ENCODE peak calls at places on chromosomes 16 and 17, in seven cellular contexts. W is CD8-positive, alpha-beta memory T cell; F is colonic mucosa; S is upper lobe of right lung; B is DND-41; L is CD8-positive, alpha-beta T cell; T is AG09309. H is an unnamed sample.
A peak's percentile ranks its signal among the peaks of the same experiment; 100 is the strongest.

GRCh38 chr16:31335431-31335830 is 19.5 kb upstream of the ITGAX start:
- DNase-seq in W (no peak), F (no peak), S (no peak), B (no peak), L (no peak), T (no peak), H (no peak)

GRCh38 chr17:4072487-4073157 is 70.2 kb downstream of the ZZEF1 start:
- DNase-seq in W (no peak), F (no peak), S (no peak), B (no peak), L (no peak), T (peak; percentile 41), H (no peak)

GRCh38 chr17:34797724-34798123 is 163.5 kb downstream of the CCT6B start:
- DNase-seq in W (no peak), F (no peak), S (no peak), B (peak; percentile 54), L (peak; percentile 18), T (no peak), H (peak; percentile 7)

GRCh38 chr17:6910987-6911603 is 79.6 kb upstream of the TEKT1 start:
- DNase-seq in W (peak; percentile 11), F (no peak), S (no peak), B (no peak), L (no peak), T (no peak), H (no peak)

GRCh38 chr16:15715221-15715620 is 65.2 kb downstream of the NDE1 start:
- DNase-seq in W (no peak), F (no peak), S (no peak), B (no peak), L (no peak), T (no peak), H (no peak)

GRCh38 chr16:27767971-27768591 is 218.1 kb downstream of the KATNIP start:
- DNase-seq in W (no peak), F (no peak), S (peak; percentile 23), B (no peak), L (no peak), T (no peak), H (no peak)

GRCh38 chr16:14455577-14455976 is 174.5 kb downstream of the PARN start:
- DNase-seq in W (no peak), F (no peak), S (no peak), B (no peak), L (no peak), T (no peak), H (no peak)

GRCh38 chr16:58345574-58346354 is 46.5 kb upstream of the GINS3 start:
- DNase-seq in W (no peak), F (no peak), S (no peak), B (no peak), L (no peak), T (no peak), H (no peak)

GRCh38 chr17:6548578-6549330 is 7.6 kb downstream of the PITPNM3 start:
- DNase-seq in W (no peak), F (no peak), S (no peak), B (peak; percentile 16), L (no peak), T (no peak), H (no peak)

GRCh38 chr17:63786961-63787711 is 13.2 kb downstream of the DDX42 start:
- DNase-seq in W (no peak), F (no peak), S (peak; percentile 26), B (no peak), L (no peak), T (no peak), H (no peak)

GRCh38 chr16:86087561-86088230 is 188.7 kb downstream of the IRF8 start:
- DNase-seq in W (no peak), F (no peak), S (peak; percentile 54), B (no peak), L (no peak), T (no peak), H (no peak)

GRCh38 chr17:17768415-17769088 is 68.2 kb downstream of the SREBF1 start:
- DNase-seq in W (no peak), F (no peak), S (no peak), B (no peak), L (no peak), T (no peak), H (no peak)

GRCh38 chr17:4555863-4556646 is 871 bp upstream of the MYBBP1A start:
- DNase-seq in W (no peak), F (no peak), S (peak; percentile 51), B (no peak), L (no peak), T (no peak), H (no peak)

GRCh38 chr17:40412880-40413279 is 4.8 kb downstream of the TOP2A start:
- DNase-seq in W (no peak), F (no peak), S (no peak), B (no peak), L (no peak), T (no peak), H (no peak)
- H3K4me3 ChIP-seq in W (no peak overlapping the region), F (no peak overlapping the region), S (no peak overlapping the region), B (no peak overlapping the region), L (no peak overlapping the region), T (no peak overlapping the region), H (no peak overlapping the region)

GRCh38 chr16:42069-42457 is 11.3 kb downstream of the POLR3K start:
- DNase-seq in W (no peak), F (no peak), S (no peak), B (no peak), L (no peak), T (no peak), H (no peak)

GRCh38 chr16:36336-36984 is 16.9 kb downstream of the POLR3K start:
- DNase-seq in W (no peak), F (no peak), S (no peak), B (no peak), L (no peak), T (no peak), H (no peak)

GRCh38 chr16:41439-42068 is 11.9 kb downstream of the POLR3K start:
- DNase-seq in W (no peak), F (no peak), S (no peak), B (no peak), L (no peak), T (no peak), H (no peak)

GRCh38 chr16:37511-37910 is 15.9 kb downstream of the POLR3K start:
- DNase-seq in W (no peak), F (no peak), S (no peak), B (no peak), L (no peak), T (no peak), H (no peak)

GRCh38 chr16:38941-39892 is 14.2 kb downstream of the POLR3K start:
- DNase-seq in W (peak; percentile 64), F (peak; percentile 81), S (no peak), B (peak; percentile 39), L (peak; percentile 46), T (no peak), H (no peak)
- H3K4me3 ChIP-seq in W (no peak overlapping the region), F (no peak overlapping the region), S (no peak overlapping the region), B (no peak overlapping the region), L (no peak overlapping the region), T (no peak overlapping the region), H (no peak overlapping the region)

GRCh38 chr17:13420294-13421277 is 181.1 kb downstream of the HS3ST3A1 start:
- DNase-seq in W (no peak), F (no peak), S (no peak), B (no peak), L (no peak), T (peak; percentile 71), H (peak; percentile 29)

GRCh38 chr17:13416748-13417363 is 184.9 kb downstream of the HS3ST3A1 start:
- DNase-seq in W (no peak), F (no peak), S (no peak), B (no peak), L (no peak), T (no peak), H (no peak)

GRCh38 chr17:13417551-13417950 is 184.2 kb downstream of the HS3ST3A1 start:
- DNase-seq in W (no peak), F (no peak), S (no peak), B (no peak), L (no peak), T (no peak), H (no peak)

GRCh38 chr17:13419676-13420075 is 182.1 kb downstream of the HS3ST3A1 start:
- DNase-seq in W (no peak), F (no peak), S (no peak), B (no peak), L (no peak), T (no peak), H (no peak)

DNA sequence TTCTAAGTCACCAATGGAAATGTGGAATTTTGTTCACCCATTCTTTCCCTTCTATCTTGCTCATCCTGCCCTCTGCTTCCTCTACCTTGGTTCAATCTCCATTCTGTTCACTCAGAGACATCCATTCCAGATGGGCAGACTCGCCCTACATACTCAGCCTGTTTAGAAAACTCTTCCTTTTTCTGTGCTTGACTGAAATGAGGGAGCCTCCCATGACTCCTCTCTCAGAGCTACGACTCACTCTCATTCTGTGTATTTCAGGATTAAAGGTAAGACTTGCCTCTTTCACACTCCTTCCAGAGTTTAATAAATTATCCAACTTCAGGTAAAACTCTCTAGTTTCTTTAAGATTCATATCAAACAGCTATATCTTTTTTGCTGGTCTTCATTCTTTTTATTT is 182.8 kb downstream of the HS3ST3A1 start:
- DNase-seq in W (no peak), F (no peak), S (no peak), B (no peak), L (no peak), T (no peak), H (no peak)
- H3K4me3 ChIP-seq in W (no peak overlapping the region), F (no peak overlapping the region), S (no peak overlapping the region), B (no peak overlapping the region), L (no peak overlapping the region), T (no peak overlapping the region), H (no peak overlapping the region)

GRCh38 chr17:82876149-82876548 is 36.3 kb upstream of the ZNF750 start:
- DNase-seq in W (no peak), F (no peak), S (no peak), B (no peak), L (no peak), T (no peak), H (no peak)

GRCh38 chr17:82879241-82879640 is 39.4 kb upstream of the ZNF750 start:
- DNase-seq in W (no peak), F (no peak), S (no peak), B (no peak), L (no peak), T (no peak), H (no peak)

GRCh38 chr17:82878545-82878944 is 38.7 kb upstream of the ZNF750 start:
- DNase-seq in W (no peak), F (no peak), S (no peak), B (no peak), L (no peak), T (no peak), H (no peak)

GRCh38 chr17:82875418-82875856 is 35.6 kb upstream of the ZNF750 start:
- DNase-seq in W (no peak), F (no peak), S (peak; percentile 93), B (no peak), L (no peak), T (no peak), H (no peak)

DNA sequence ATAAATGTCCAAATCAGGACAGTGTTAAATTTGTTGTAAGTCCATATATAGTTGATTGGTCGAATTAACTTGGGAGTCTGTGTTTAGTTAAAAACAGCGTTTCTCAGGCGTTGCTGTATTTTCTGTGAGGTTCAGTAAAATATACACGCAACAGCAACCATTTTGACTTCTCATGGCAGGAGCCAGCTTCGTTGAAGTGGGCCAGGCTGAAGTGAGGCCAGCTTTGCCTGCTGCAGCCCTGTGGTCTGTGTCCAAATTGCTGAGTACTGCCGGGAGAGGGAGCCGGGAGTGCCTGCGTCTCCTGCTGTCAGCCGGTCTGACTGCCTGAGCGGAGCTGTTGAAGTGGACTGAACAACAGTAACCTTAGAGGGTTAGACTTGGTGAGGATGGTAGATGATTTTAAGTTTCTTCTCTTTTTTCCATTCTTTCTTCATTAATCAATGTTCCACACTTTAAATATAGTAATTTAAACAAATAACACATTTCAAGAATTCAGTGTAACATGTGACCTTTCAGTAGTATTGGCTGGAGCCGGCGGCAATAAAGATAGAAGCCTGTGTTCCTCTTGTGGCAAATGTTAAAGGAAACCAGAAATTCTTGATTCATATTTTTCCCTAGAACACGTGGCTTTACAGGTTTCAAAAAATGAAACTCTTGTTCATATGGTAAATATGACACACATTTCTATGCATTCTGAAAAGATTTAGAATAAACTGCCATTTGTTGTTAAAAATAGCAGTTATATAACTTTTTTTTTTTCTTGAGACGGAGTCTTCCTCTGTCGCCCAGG is 37.0 kb upstream of the ZNF750 start:
- DNase-seq in W (no peak), F (peak; percentile 70), S (peak; percentile 92), B (no peak), L (no peak), T (peak; percentile 58), H (peak; percentile 38)
- H3K4me3 ChIP-seq in W (no peak overlapping the region), F (no peak overlapping the region), S (peak overlapping the region; percentile 23), B (no peak overlapping the region), L (no peak overlapping the region), T (no peak overlapping the region), H (no peak overlapping the region)

H was measured in retinal pigment epithelial cell.